ENCODE peak calls at places on chromosomes 3 and 15, in ten cellular contexts. V is keratinocyte, M is heart left ventricle, O is esophagus squamous epithelium, Y is A673, A is ovary, H is astrocyte of the cerebellum, F is transverse colon, K is fibroblast of villous mesenchyme, Q is AG10803. P is an unnamed sample.

GRCh38 chr3:122646146-122646988 is 34.3 kb upstream of the PARP14 start:
- DNase-seq in V (no peak), M (no peak), O (no peak), Y (no peak), A (no peak), H (no peak), F (no peak), K (no peak), Q (no peak), P (no peak)

GRCh38 chr3:173502983-173503568 is 105.5 kb downstream of the NLGN1 start:
- DNase-seq in V (no peak), M (peak), O (no peak), Y (peak), A (no peak), H (peak), F (no peak), K (peak), Q (peak), P (peak)

GRCh38 chr15:57610130-57610529 is 18.4 kb downstream of the MYZAP start:
- DNase-seq in V (no peak), M (peak), O (no peak), Y (peak), A (peak), H (peak), F (peak), K (peak), Q (peak), P (peak)

GRCh38 chr15:58582150-58582549 is 150.4 kb downstream of the LIPC start:
- DNase-seq in V (no peak), M (no peak), O (no peak), Y (no peak), A (no peak), H (no peak), F (no peak), K (no peak), Q (no peak), P (no peak)

GRCh38 chr15:65342493-65342892 is 35.3 kb downstream of the IGDCC3 start:
- DNase-seq in V (no peak), M (no peak), O (no peak), Y (no peak), A (no peak), H (no peak), F (no peak), K (no peak), Q (no peak), P (no peak)

GRCh38 chr15:62138124-62138523 is 27.0 kb downstream of the C2CD4B start:
- DNase-seq in V (no peak), M (no peak), O (no peak), Y (no peak), A (no peak), H (peak), F (no peak), K (peak), Q (peak), P (peak)

GRCh38 chr3:16923112-16923511 is 38.4 kb downstream of the PLCL2 start:
- DNase-seq in V (no peak), M (no peak), O (no peak), Y (no peak), A (no peak), H (no peak), F (no peak), K (no peak), Q (no peak), P (no peak)

GRCh38 chr3:66039590-66039887 is 821 bp upstream of the MAGI1 start:
- DNase-seq in V (no peak), M (peak), O (no peak), Y (no peak), A (peak), H (no peak), F (peak), K (peak), Q (peak), P (peak)

GRCh38 chr3:96331341-96331740 is 483.1 kb upstream of the EPHA6 start:
- DNase-seq in V (no peak), M (no peak), O (no peak), Y (no peak), A (no peak), H (no peak), F (no peak), K (peak), Q (no peak), P (no peak)

GRCh38 chr15:34717729-34718128 is 37.1 kb downstream of the GJD2 start:
- DNase-seq in V (no peak), M (no peak), O (no peak), Y (no peak), A (no peak), H (no peak), F (no peak), K (no peak), Q (no peak), P (no peak)

GRCh38 chr3:113054552-113054951 is 63.8 kb downstream of the GTPBP8 start:
- DNase-seq in V (no peak), M (no peak), O (no peak), Y (no peak), A (no peak), H (no peak), F (no peak), K (peak), Q (peak), P (peak)

GRCh38 chr15:74983725-74984231 is 11.6 kb upstream of the SCAMP5 start:
- DNase-seq in V (no peak), M (no peak), O (no peak), Y (no peak), A (no peak), H (no peak), F (no peak), K (no peak), Q (no peak), P (peak)

GRCh38 chr15:67105065-67105951 is 39.9 kb downstream of the SMAD3 start:
- DNase-seq in V (peak), M (no peak), O (no peak), Y (peak), A (peak), H (peak), F (peak), K (peak), Q (peak), P (peak)

GRCh38 chr3:149536429-149536828 is 61.9 kb downstream of the TM4SF4 start:
- DNase-seq in V (no peak), M (peak), O (no peak), Y (no peak), A (peak), H (no peak), F (peak), K (peak), Q (peak), P (no peak)

GRCh38 chr3:187264051-187264450 is 27.5 kb downstream of the MASP1 start:
- DNase-seq in V (no peak), M (no peak), O (no peak), Y (no peak), A (no peak), H (peak), F (no peak), K (peak), Q (peak), P (peak)

GRCh38 chr15:90530250-90531051 is 728 bp downstream of the CRTC3 start:
- DNase-seq in V (no peak), M (peak), O (no peak), Y (peak), A (peak), H (no peak), F (peak), K (peak), Q (peak), P (peak)

GRCh38 chr15:70870066-70870465 is 16.1 kb upstream of the LARP6 start:
- DNase-seq in V (no peak), M (no peak), O (no peak), Y (peak), A (no peak), H (peak), F (no peak), K (peak), Q (peak), P (peak)

GRCh38 chr3:31102196-31102879 is 207.9 kb upstream of the GADL1 start:
- DNase-seq in V (no peak), M (no peak), O (no peak), Y (no peak), A (no peak), H (no peak), F (no peak), K (no peak), Q (no peak), P (no peak)
- H3K4me3 ChIP-seq in V (no peak), M (no peak), O (no peak), Y (no peak), A (no peak), H (no peak), F (no peak), K (no peak), Q (no peak), P (no peak)

GRCh38 chr3:119360046-119360445 is 65.9 kb downstream of the ARHGAP31 start:
- DNase-seq in V (no peak), M (no peak), O (no peak), Y (no peak), A (no peak), H (no peak), F (no peak), K (peak), Q (no peak), P (no peak)

GRCh38 chr3:119362010-119362409 is 67.8 kb downstream of the ARHGAP31 start:
- DNase-seq in V (no peak), M (no peak), O (no peak), Y (no peak), A (no peak), H (no peak), F (no peak), K (no peak), Q (no peak), P (no peak)

GRCh38 chr3:119357190-119357589 is 63.0 kb downstream of the ARHGAP31 start:
- DNase-seq in V (no peak), M (no peak), O (no peak), Y (no peak), A (no peak), H (no peak), F (no peak), K (no peak), Q (no peak), P (no peak)

GRCh38 chr3:119360736-119361462 is 66.7 kb downstream of the ARHGAP31 start:
- DNase-seq in V (no peak), M (no peak), O (no peak), Y (no peak), A (no peak), H (no peak), F (no peak), K (no peak), Q (no peak), P (no peak)

GRCh38 chr3:119359476-119359998 is 65.4 kb downstream of the ARHGAP31 start:
- DNase-seq in V (no peak), M (no peak), O (no peak), Y (no peak), A (no peak), H (no peak), F (no peak), K (no peak), Q (no peak), P (no peak)
- TF ChIP-seq CTCF in V (no peak), M (no peak), O (no peak), Y (no peak), A (no peak), H (no peak), F (no peak), K (no peak), Q (no peak), P (no peak)

GRCh38 chr15:100879461-100880138 is at the start of gene ALDH1A3:
- DNase-seq in V (no peak), M (no peak), O (no peak), Y (no peak), A (no peak), H (no peak), F (peak), K (peak), Q (peak), P (no peak)
- H3K4me3 ChIP-seq in V (peak), M (peak), O (peak), Y (peak), A (peak), H (peak), F (peak), K (peak), Q (peak), P (peak)

GRCh38 chr15:26866298-26867198 is at the start of gene GABRA5:
- DNase-seq in V (no peak), M (peak), O (no peak), Y (no peak), A (no peak), H (no peak), F (no peak), K (no peak), Q (peak), P (no peak)
- TF ChIP-seq CTCF in V (peak), M (peak), O (no peak), Y (no peak), A (no peak), H (peak), F (no peak), K (no peak), Q (peak), P (no peak)

GRCh38 chr15:52527898-52528464 is 699 bp downstream of the MYO5A start:
- DNase-seq in V (no peak), M (no peak), O (no peak), Y (peak), A (peak), H (no peak), F (peak), K (no peak), Q (peak), P (no peak)

GRCh38 chr15:52532427-52532826 is 3.7 kb upstream of the MYO5A start:
- DNase-seq in V (no peak), M (no peak), O (no peak), Y (no peak), A (no peak), H (no peak), F (no peak), K (no peak), Q (no peak), P (no peak)

GRCh38 chr15:52528465-52529288 is at the start of gene MYO5A:
- DNase-seq in V (no peak), M (peak), O (peak), Y (peak), A (peak), H (peak), F (peak), K (peak), Q (peak), P (peak)

GRCh38 chr15:52529289-52529929 is 729 bp upstream of the MYO5A start:
- DNase-seq in V (no peak), M (no peak), O (no peak), Y (no peak), A (no peak), H (no peak), F (peak), K (no peak), Q (no peak), P (no peak)

GRCh38 chr15:52529940-52530339 is 1.3 kb upstream of the MYO5A start:
- DNase-seq in V (no peak), M (no peak), O (no peak), Y (no peak), A (no peak), H (no peak), F (no peak), K (no peak), Q (no peak), P (no peak)
- H3K4me3 ChIP-seq in V (no peak), M (peak), O (peak), Y (no peak), A (peak), H (peak), F (peak), K (no peak), Q (no peak), P (peak)

GRCh38 chr15:96349034-96349932 is 18.8 kb downstream of the NR2F2 start:
- DNase-seq in V (no peak), M (no peak), O (no peak), Y (no peak), A (no peak), H (no peak), F (no peak), K (peak), Q (no peak), P (peak)
- TF ChIP-seq CTCF in V (no peak), M (no peak), O (no peak), Y (no peak), A (no peak), H (no peak), F (no peak), K (no peak), Q (no peak), P (no peak)

GRCh38 chr3:1664266-1664665 is 434.4 kb upstream of the CNTN4 start:
- DNase-seq in V (no peak), M (no peak), O (no peak), Y (no peak), A (no peak), H (no peak), F (no peak), K (no peak), Q (no peak), P (no peak)
- H3K4me3 ChIP-seq in V (no peak), M (no peak), O (no peak), Y (no peak), A (no peak), H (no peak), F (no peak), K (no peak), Q (no peak), P (no peak)

GRCh38 chr15:51971353-51972133 is at the start of gene LEO1:
- DNase-seq in V (peak), M (peak), O (peak), Y (peak), A (peak), H (peak), F (peak), K (peak), Q (peak), P (peak)
- TF ChIP-seq CTCF in V (peak), M (peak), O (peak), Y (peak), A (no peak), H (peak), F (peak), K (peak), Q (peak), P (peak)

DNA sequence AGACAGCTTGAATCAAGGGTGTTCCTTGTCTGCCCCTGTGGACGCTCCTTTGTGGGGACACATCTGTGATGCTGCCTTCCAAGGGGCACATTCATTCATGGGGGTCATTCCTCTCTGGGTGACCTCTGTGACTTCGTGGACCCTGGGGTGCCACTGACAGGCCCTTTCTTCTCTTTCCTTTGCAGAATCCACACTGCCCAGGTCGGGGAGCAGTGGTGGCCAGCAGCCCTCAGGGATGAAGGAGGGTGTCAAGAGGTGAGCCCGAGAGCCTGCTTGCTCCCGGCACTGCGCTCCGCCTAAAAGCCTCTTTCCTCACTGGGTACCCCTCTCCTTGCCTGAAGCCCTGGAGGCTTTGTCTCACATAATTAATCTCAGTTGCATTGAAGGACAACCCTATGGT is 26.3 kb downstream of the CHCHD6 start:
- DNase-seq in V (no peak), M (no peak), O (no peak), Y (no peak), A (no peak), H (no peak), F (no peak), K (no peak), Q (no peak), P (no peak)
- H3K4me3 ChIP-seq in V (no peak), M (no peak), O (no peak), Y (no peak), A (no peak), H (no peak), F (no peak), K (no peak), Q (no peak), P (no peak)